ENCODE peak calls at places on chromosome 11, in four cellular contexts. B, D, V and Q are unnamed samples.

GRCh38 chr11:134033276-134033675 is 35.6 kb upstream of the JAM3 start:
- DNase-seq in V (no peak), B (no peak), D (no peak), Q (no peak)

GRCh38 chr11:18493310-18493709 is 33.4 kb downstream of the TSG101 start:
- DNase-seq in V (no peak), D (no peak), B (no peak), Q (no peak)

GRCh38 chr11:113198907-113199660 is 115.3 kb upstream of the TTC12 start:
- DNase-seq in V (no peak), B (no peak), D (no peak), Q (no peak)

GRCh38 chr11:64900774-64901173 is 16.2 kb downstream of the ATG2A start:
- DNase-seq in V (no peak), B (no peak), D (no peak), Q (no peak)

GRCh38 chr11:121672630-121673487 is 220.1 kb upstream of the SORL1-AS1 start:
- DNase-seq in D (peak; percentile 59), V (no peak), B (no peak), Q (no peak)

GRCh38 chr11:66743271-66743968 is 14.4 kb upstream of the SPTBN2 start:
- DNase-seq in V (no peak), D (no peak), B (no peak), Q (no peak)

GRCh38 chr11:47259178-47259977 is 1.6 kb downstream of the NR1H3 start:
- DNase-seq in D (peak; percentile 74), V (no peak), B (no peak), Q (peak; percentile 46)

GRCh38 chr11:67273260-67273990 is 7.2 kb downstream of the GRK2 start:
- DNase-seq in D (no peak), V (no peak), B (no peak), Q (no peak)

GRCh38 chr11:2940930-2941821 is 12.0 kb upstream of the PHLDA2 start:
- DNase-seq in V (no peak), D (peak; percentile 61), B (no peak), Q (no peak)

GRCh38 chr11:129374081-129374992 is 1.3 kb upstream of the BARX2 start:
- DNase-seq in V (no peak), B (no peak), D (peak; percentile 44), Q (no peak)

GRCh38 chr11:122676638-122677037 is 21.1 kb downstream of the UBASH3B start:
- DNase-seq in B (no peak), D (no peak), V (no peak), Q (peak; percentile 80)

GRCh38 chr11:73381589-73381988 is 5.4 kb downstream of the RELT start:
- DNase-seq in V (no peak), D (no peak), B (no peak), Q (no peak)

GRCh38 chr11:2760196-2760871 is 60.5 kb upstream of the KCNQ1OT1 start:
- DNase-seq in V (no peak), B (no peak), D (no peak), Q (no peak)

GRCh38 chr11:109745996-109746625 is 324.1 kb downstream of the C11orf87 start:
- DNase-seq in B (no peak), V (no peak), D (no peak), Q (no peak)

GRCh38 chr11:111982019-111982464 is 43.2 kb upstream of the DLAT start:
- DNase-seq in V (peak; percentile 5), D (peak; percentile 44), B (peak; percentile 61), Q (peak; percentile 70)

GRCh38 chr11:69912161-69912910 is 93.1 kb upstream of the FGF3 start:
- DNase-seq in D (no peak), B (no peak), V (no peak), Q (no peak)

GRCh38 chr11:33329705-33330329 is 72.6 kb downstream of the HIPK3 start:
- DNase-seq in V (no peak), D (peak; percentile 54), B (no peak), Q (peak; percentile 50)

GRCh38 chr11:1017269-1018005 is 19.1 kb downstream of the MUC6 start:
- DNase-seq in B (no peak), D (no peak), V (no peak), Q (peak; percentile 7)

GRCh38 chr11:93491941-93492340 is 51.2 kb downstream of the SMCO4 start:
- DNase-seq in B (no peak), D (no peak), V (no peak), Q (no peak)

GRCh38 chr11:118230088-118230487 is 5.3 kb upstream of the JAML start:
- DNase-seq in D (no peak), V (no peak), B (no peak), Q (no peak)

GRCh38 chr11:87012089-87012488 is 25.6 kb upstream of the TMEM135 start:
- DNase-seq in V (no peak), B (no peak), D (no peak), Q (peak; percentile 65)

GRCh38 chr11:12769834-12770345 is 95.7 kb downstream of the TEAD1 start:
- DNase-seq in B (no peak), V (no peak), D (no peak), Q (no peak)

GRCh38 chr11:64898541-64898940 is 18.5 kb downstream of the ATG2A start:
- DNase-seq in B (no peak), D (no peak), V (no peak), Q (no peak)

GRCh38 chr11:113818426-113818825 is 38.8 kb downstream of the CLDN25 start:
- DNase-seq in D (no peak), B (no peak), V (no peak), Q (no peak)

GRCh38 chr11:130846606-130847005 is 69.7 kb downstream of the SNX19 start:
- DNase-seq in V (no peak), D (no peak), B (no peak), Q (peak; percentile 20)

GRCh38 chr11:91981995-91982394 is 242.6 kb upstream of the FAT3 start:
- DNase-seq in D (no peak), V (no peak), B (no peak), Q (no peak)

GRCh38 chr11:75461136-75461535 is 28.1 kb upstream of the KLHL35 start:
- DNase-seq in V (no peak), D (peak; percentile 71), B (no peak), Q (no peak)

GRCh38 chr11:14645985-14646900 is 2.6 kb downstream of the PDE3B start:
- DNase-seq in D (no peak), V (no peak), B (no peak), Q (no peak)

GRCh38 chr11:32420937-32421532 is 14.3 kb downstream of the WT1 start:
- DNase-seq in D (peak; percentile 16), B (no peak), V (peak; percentile 55), Q (no peak)

GRCh38 chr11:75198278-75198948 is 42.2 kb upstream of the TPBGL start:
- DNase-seq in V (no peak), D (no peak), B (no peak), Q (no peak)

DNA sequence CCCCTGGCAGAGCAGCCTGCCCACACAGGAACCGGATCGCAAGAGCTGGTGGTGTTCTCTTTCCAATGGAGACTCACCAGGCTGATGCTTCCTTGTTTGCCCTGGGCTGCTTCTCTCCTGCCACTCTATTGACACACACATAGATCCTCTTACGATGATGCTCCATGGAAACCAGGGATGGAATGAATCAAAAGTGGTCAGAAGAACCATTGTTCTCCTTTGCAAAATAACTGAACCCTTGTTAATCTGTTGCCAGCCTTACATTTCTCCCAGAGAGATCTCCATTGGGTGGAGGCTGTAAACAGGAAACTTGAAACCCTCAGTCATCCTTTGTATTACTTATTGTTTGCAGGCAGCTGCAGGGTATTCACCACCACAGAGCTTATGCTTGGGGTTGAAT is 24.6 kb upstream of the LDLRAD3 start:
- DNase-seq in B (no peak), D (no peak), V (no peak), Q (no peak)
- TF ChIP-seq TCF12 in B (no peak), D (no peak), V (no peak), Q (no peak)

DNA sequence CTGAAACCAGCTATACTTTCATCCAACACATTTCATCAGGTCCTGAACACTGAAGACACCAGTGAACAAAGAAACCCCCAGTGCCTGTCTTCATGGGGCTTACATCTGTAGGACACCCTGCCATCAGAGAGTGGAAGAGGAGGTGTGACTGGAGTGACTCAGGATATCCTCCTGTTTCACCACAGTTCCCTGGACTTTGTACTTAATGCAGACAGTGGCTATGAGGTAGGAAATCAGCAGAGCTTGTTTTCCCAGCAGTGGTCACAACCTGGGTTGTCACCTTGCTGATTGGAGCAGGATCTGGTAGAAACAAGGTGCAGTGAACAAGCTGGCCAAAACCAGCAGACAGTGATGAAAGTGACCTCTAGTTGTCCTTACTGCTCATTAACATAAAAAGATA is 128.8 kb downstream of the KIRREL3 start:
- DNase-seq in V (no peak), B (no peak), D (no peak), Q (peak; percentile 46)
- TF ChIP-seq TCF12 in V (no peak), B (no peak), D (no peak), Q (no peak)

GRCh38 chr11:117217141-117217609 is 14.7 kb downstream of the PCSK7 start:
- DNase-seq in D (no peak), V (no peak), B (no peak), Q (no peak)

GRCh38 chr11:117214404-117215110 is 15.4 kb downstream of the TAGLN start:
- DNase-seq in V (no peak), D (no peak), B (no peak), Q (no peak)

GRCh38 chr11:117217685-117218084 is 14.2 kb downstream of the PCSK7 start:
- DNase-seq in D (no peak), V (no peak), B (no peak), Q (no peak)

GRCh38 chr11:117210620-117211019 is 11.4 kb downstream of the TAGLN start:
- DNase-seq in B (no peak), D (no peak), V (no peak), Q (no peak)

GRCh38 chr11:117212697-117213355 is 13.7 kb downstream of the TAGLN start:
- DNase-seq in V (no peak), B (no peak), D (no peak), Q (no peak)
- TF ChIP-seq TCF12 in V (no peak), B (no peak), D (no peak), Q (no peak)

GRCh38 chr11:78696177-78696576 is 121.5 kb upstream of the NARS2 start:
- DNase-seq in D (no peak), B (no peak), V (no peak), Q (no peak)

GRCh38 chr11:78699606-78700005 is 124.9 kb upstream of the NARS2 start:
- DNase-seq in D (no peak), B (no peak), V (no peak), Q (no peak)

GRCh38 chr11:78694152-78694551 is 119.5 kb upstream of the NARS2 start:
- DNase-seq in B (no peak), V (no peak), D (no peak), Q (no peak)

GRCh38 chr11:78698612-78699011 is 123.9 kb upstream of the NARS2 start:
- DNase-seq in V (no peak), D (no peak), B (no peak), Q (no peak)
- TF ChIP-seq TCF12 in V (no peak), D (peak; percentile 28), B (no peak), Q (no peak)